ENCODE peak calls at places on chromosomes 2 and 18, in nine cellular contexts. Y is tibial nerve, T is tibial artery, U is lower lobe of right lung, R is keratinocyte, B is colonic mucosa, C is thoracic aorta, O is heart left ventricle, A is body of pancreas. Z is an unnamed sample.

GRCh38 chr2:231707625-231708049 is 688 bp upstream of the PTMA start:
- DNase-seq in Y (peak; percentile 60), T (no peak), U (no peak), R (no peak), B (peak; percentile 73), C (no peak), O (no peak), A (peak; percentile 82), Z (no peak)

GRCh38 chr2:171541202-171541884 is 19.1 kb downstream of the CYBRD1 start:
- DNase-seq in Y (no peak), T (no peak), U (no peak), R (no peak), B (no peak), C (no peak), O (no peak), A (no peak), Z (peak; percentile 41)

GRCh38 chr2:38149533-38149932 is 73.6 kb upstream of the CYP1B1 start:
- DNase-seq in Y (no peak), T (no peak), U (peak; percentile 54), R (no peak), B (no peak), C (no peak), O (no peak), A (no peak), Z (no peak)

GRCh38 chr18:46035701-46036680 is 36.1 kb downstream of the PSTPIP2 start:
- DNase-seq in Y (no peak), T (no peak), U (no peak), R (no peak), B (no peak), C (no peak), O (no peak), A (no peak), Z (no peak)

GRCh38 chr18:79523221-79523737 is 127.5 kb downstream of the NFATC1 start:
- DNase-seq in Y (no peak), T (no peak), U (peak; percentile 28), R (no peak), B (no peak), C (no peak), O (no peak), A (no peak), Z (no peak)

GRCh38 chr2:124339709-124340108 is 314.6 kb downstream of the CNTNAP5 start:
- DNase-seq in Y (no peak), T (no peak), U (no peak), R (no peak), B (no peak), C (no peak), O (no peak), A (no peak), Z (no peak)

GRCh38 chr18:48993586-48993985 is 42.8 kb upstream of the SMAD7 start:
- DNase-seq in Y (no peak), T (no peak), U (no peak), R (no peak), B (no peak), C (no peak), O (peak; percentile 28), A (no peak), Z (no peak)

GRCh38 chr2:176812376-176812775 is 400.2 kb upstream of the HNRNPA3 start:
- DNase-seq in Y (no peak), T (no peak), U (no peak), R (no peak), B (no peak), C (no peak), O (no peak), A (no peak), Z (no peak)

GRCh38 chr2:95334916-95335641 is 37.9 kb downstream of the KCNIP3 start:
- DNase-seq in Y (no peak), T (no peak), U (no peak), R (no peak), B (no peak), C (no peak), O (no peak), A (no peak), Z (no peak)

GRCh38 chr2:64204716-64205115 is 60.5 kb upstream of the PELI1 start:
- DNase-seq in Y (no peak), T (no peak), U (no peak), R (no peak), B (no peak), C (no peak), O (no peak), A (no peak), Z (no peak)

GRCh38 chr2:193333539-193333938 is 1138.8 kb upstream of the TMEFF2 start:
- DNase-seq in Y (no peak), T (no peak), U (no peak), R (no peak), B (no peak), C (no peak), O (no peak), A (no peak), Z (no peak)

GRCh38 chr2:182426082-182426914 is 538 bp downstream of the PDE1A start:
- DNase-seq in Y (no peak), T (no peak), U (no peak), R (no peak), B (no peak), C (no peak), O (no peak), A (no peak), Z (no peak)

GRCh38 chr2:239312741-239313246 is 88.0 kb downstream of the HDAC4 start:
- DNase-seq in Y (no peak), T (peak; percentile 30), U (peak; percentile 40), R (no peak), B (peak; percentile 18), C (no peak), O (no peak), A (no peak), Z (no peak)

GRCh38 chr2:231093956-231094355 is 30.9 kb downstream of the HTR2B start:
- DNase-seq in Y (no peak), T (no peak), U (no peak), R (no peak), B (peak; percentile 74), C (no peak), O (no peak), A (no peak), Z (no peak)

DNA sequence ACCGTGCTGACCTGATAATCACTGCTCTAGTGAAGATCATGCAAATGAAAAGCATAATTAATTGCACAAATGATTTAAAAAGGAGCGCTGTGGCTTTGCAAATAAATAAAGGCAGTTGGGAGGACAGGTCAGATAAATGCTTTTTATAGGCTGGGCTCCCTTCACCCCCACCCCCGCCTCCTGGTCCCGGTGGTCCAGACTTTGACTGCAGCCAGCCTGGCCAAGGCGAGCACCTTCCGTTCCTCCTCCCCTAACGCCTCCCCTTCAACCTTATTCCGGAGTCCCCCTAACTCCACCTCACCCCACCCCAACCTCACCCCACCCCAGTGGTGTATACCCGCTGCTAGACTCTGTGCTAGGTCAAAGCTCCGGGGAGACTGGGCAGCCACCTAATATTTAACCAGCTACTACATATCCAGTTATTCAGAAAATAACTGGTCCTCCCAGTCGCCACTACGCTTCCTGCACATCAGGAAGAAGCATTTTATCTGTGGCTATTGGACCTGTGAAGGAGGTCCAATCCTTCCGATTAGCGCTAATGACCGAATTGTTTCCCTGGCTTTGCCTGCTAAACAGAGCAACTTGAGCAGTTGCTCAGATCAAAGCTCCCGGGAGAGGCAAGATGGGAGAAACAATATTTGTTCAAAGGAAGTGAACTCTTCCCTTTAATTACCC is 3.7 kb upstream of the SP9 start:
- DNase-seq in Y (no peak), T (no peak), U (no peak), R (no peak), B (no peak), C (no peak), O (no peak), A (no peak), Z (no peak)
- H3K27me3 ChIP-seq in Y (peaks cover 25% of the 10 kb centered on the region), T (peaks cover 3% of the 10 kb centered on the region), U (peaks cover 99% of the 10 kb centered on the region), R (peaks cover 97% of the 10 kb centered on the region), B (peaks cover 99% of the 10 kb centered on the region), C (peaks cover 66% of the 10 kb centered on the region), O (peaks cover 85% of the 10 kb centered on the region), A (no peaks in the 10 kb centered on the region), Z (peaks cover 2% of the 10 kb centered on the region)

DNA sequence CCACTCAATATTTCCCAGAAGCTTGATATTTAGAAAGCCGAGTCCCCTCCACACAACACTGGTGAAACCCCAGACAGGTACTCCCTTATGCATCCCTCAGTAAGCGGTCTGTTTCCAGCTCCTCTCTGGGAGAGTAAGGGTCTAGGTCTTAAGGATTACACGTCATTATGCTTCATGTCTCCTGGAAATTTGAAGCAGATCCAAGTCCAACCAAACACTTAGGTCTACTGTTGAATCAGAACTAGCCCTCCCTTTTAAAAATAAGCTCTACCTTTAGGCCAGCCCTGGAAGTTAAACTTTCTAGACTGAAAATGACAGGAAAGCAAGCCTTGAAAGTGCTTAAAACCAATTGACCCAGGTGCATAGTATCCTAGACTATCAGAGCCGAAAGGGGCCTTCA is 1.5 kb upstream of the OST4 start:
- DNase-seq in Y (no peak), T (no peak), U (no peak), R (no peak), B (no peak), C (no peak), O (no peak), A (no peak), Z (no peak)
- H3K4me3 ChIP-seq in Y (no peak overlapping the region), T (no peak overlapping the region), U (no peak overlapping the region), R (no peak overlapping the region), B (no peak overlapping the region), C (no peak overlapping the region), O (no peak overlapping the region), A (no peak overlapping the region), Z (no peak overlapping the region)

DNA sequence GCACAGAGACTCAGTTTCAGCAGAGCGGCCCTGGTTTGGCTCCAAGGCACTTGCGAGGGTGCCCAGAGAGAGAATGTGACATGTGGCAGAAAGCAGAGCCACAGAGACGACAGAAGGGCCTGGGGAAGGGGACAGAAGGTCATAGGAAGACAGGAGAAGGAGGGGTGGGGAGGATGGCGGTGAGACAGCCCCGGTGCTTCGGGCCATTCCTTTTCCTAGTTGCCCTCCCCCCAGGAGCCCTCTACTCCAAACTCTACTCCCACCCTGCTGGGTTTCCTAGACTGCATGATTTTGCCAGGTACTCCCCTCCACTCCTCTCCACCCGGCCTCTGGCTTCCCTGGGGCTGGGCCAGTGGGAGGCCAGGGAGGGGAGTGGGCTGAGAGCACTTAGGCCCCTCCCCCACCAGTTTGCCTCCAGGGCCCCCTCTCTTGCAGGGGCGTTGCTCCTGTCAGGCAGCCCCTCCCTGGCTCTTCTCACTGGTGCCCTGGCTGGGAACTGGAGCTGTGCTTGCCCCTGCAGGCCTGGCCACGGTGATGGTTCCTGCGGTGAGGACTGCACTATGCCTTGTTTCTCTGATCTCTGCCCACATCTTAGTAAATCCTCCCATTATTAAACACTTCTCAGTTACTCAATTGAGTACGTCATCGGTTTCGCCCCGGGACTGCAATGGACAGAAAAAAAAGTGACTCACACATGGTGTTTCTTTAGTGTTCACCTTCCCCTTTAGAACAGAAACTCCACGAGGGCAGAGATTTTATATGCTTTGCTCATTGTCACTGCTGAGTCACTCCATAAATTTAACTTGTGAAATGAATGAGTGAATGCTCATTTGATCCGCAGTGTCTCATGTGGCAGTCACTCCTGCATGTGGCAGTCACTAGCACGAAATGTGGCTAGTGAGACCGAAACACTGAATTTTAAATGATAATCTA is 58.7 kb upstream of the SP3 start:
- DNase-seq in Y (peak; percentile 57), T (peak; percentile 78), U (peak; percentile 71), R (peak; percentile 95), B (no peak), C (no peak), O (no peak), A (peak; percentile 22), Z (peak; percentile 65)
- H3K4me1 ChIP-seq in Y (peaks cover 20% of the 10 kb centered on the region), T (peaks cover 34% of the 10 kb centered on the region), U (peaks cover 44% of the 10 kb centered on the region), R (peaks cover 9% of the 10 kb centered on the region), B (peaks cover 5% of the 10 kb centered on the region), C (peaks cover 38% of the 10 kb centered on the region), O (peaks cover 69% of the 10 kb centered on the region), A (no peaks in the 10 kb centered on the region), Z (peaks cover 58% of the 10 kb centered on the region)

DNA sequence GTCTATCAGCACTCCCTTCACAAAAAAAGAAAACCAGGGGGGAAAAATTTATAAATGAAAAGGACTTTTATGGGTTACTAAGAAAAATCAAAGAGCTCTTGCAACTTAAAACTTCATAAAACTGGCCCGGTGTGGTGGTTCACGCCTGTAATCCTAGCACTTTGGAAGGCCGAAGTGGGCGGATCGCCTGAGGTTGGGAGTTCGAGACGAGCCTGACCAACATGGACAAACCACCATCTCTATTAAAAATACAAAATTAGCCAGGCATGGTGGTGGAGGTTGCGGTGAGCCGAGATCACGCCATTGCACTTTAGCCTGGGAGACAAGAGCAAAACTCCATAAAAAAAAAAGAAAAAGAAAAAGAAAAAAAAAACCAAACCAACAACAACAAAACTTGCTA is 1.7 kb downstream of the DIPK1C start:
- DNase-seq in Y (no peak), T (no peak), U (no peak), R (no peak), B (no peak), C (no peak), O (no peak), A (no peak), Z (no peak)
- H3K27me3 ChIP-seq in Y (no peaks in the 10 kb centered on the region), T (no peaks in the 10 kb centered on the region), U (peaks cover 51% of the 10 kb centered on the region), R (peaks cover 49% of the 10 kb centered on the region), B (peaks cover 42% of the 10 kb centered on the region), C (no peaks in the 10 kb centered on the region), O (no peaks in the 10 kb centered on the region), A (no peaks in the 10 kb centered on the region), Z (no peaks in the 10 kb centered on the region)